ENCODE peak calls at places on chromosomes 1 and 21, in six cellular contexts. R, G, Z, P, A and U are unnamed samples.

GRCh38 chr1:206873603-206874188 is 8.3 kb downstream of the IL20 start:
- DNase-seq in R (no peak), G (no peak), Z (no peak), P (no peak), A (no peak), U (no peak)

GRCh38 chr1:166136252-166136651 is 30.5 kb downstream of the FAM78B start:
- DNase-seq in R (no peak), G (no peak), Z (no peak), P (no peak), A (no peak), U (no peak)

GRCh38 chr1:47898156-47898825 is 98.9 kb downstream of the TRABD2B start:
- DNase-seq in R (no peak), G (no peak), Z (no peak), P (no peak), A (no peak), U (no peak)

GRCh38 chr1:111172463-111172862 is 28.0 kb downstream of the DENND2D start:
- DNase-seq in R (no peak), G (no peak), Z (no peak), P (no peak), A (no peak), U (no peak)

GRCh38 chr1:168164771-168165170 is 14.0 kb upstream of the TIPRL start:
- DNase-seq in R (no peak), G (no peak), Z (no peak), P (no peak), A (no peak), U (no peak)

GRCh38 chr1:9201421-9202239 is 32.9 kb upstream of the H6PD start:
- DNase-seq in R (no peak), G (peak; percentile 35), Z (peak; percentile 12), P (peak; percentile 28), A (no peak), U (no peak)

GRCh38 chr1:2496087-2496622 is 20.1 kb downstream of the PLCH2 start:
- DNase-seq in R (no peak), G (no peak), Z (no peak), P (no peak), A (peak; percentile 70), U (peak; percentile 59)

GRCh38 chr1:204093421-204093717 is 20.5 kb downstream of the SOX13 start:
- DNase-seq in R (peak; percentile 35), G (peak; percentile 77), Z (no peak), P (peak; percentile 39), A (no peak), U (no peak)

GRCh38 chr1:212561501-212561931 is 47.0 kb upstream of the ATF3 start:
- DNase-seq in R (no peak), G (no peak), Z (no peak), P (no peak), A (no peak), U (no peak)

GRCh38 chr1:84121360-84121759 is 22.7 kb upstream of the PRKACB start:
- DNase-seq in R (no peak), G (no peak), Z (no peak), P (no peak), A (no peak), U (no peak)

GRCh38 chr1:92969517-92969916 is 8.3 kb upstream of the DIPK1A start:
- DNase-seq in R (no peak), G (no peak), Z (no peak), P (no peak), A (no peak), U (no peak)

GRCh38 chr1:214476958-214477870 is 74.2 kb downstream of the PTPN14 start:
- DNase-seq in R (no peak), G (no peak), Z (no peak), P (no peak), A (no peak), U (no peak)

GRCh38 chr1:230215049-230215448 is 148.0 kb downstream of the GALNT2 start:
- DNase-seq in R (peak; percentile 22), G (peak; percentile 55), Z (peak; percentile 75), P (no peak), A (no peak), U (no peak)

GRCh38 chr1:227059076-227059475 is 119.0 kb downstream of the COQ8A start:
- DNase-seq in R (no peak), G (no peak), Z (no peak), P (no peak), A (no peak), U (no peak)

GRCh38 chr1:28190996-28191645 is 14.6 kb upstream of the PTAFR start:
- DNase-seq in R (no peak), G (no peak), Z (peak; percentile 34), P (no peak), A (no peak), U (no peak)

GRCh38 chr1:163265547-163265946 is 56.2 kb upstream of the NUF2 start:
- DNase-seq in R (no peak), G (no peak), Z (no peak), P (no peak), A (no peak), U (no peak)

GRCh38 chr21:32322103-32322502 is 23.4 kb downstream of the MRAP start:
- DNase-seq in R (no peak), G (no peak), Z (no peak), P (no peak), A (no peak), U (no peak)